ENCODE peak calls at places on chromosomes 6 and 20, in nine cellular contexts. Z is stimulated activated CD8-positive, alpha-beta memory T cell treated with anti-CD3 and anti-CD28 coated beads, Interleukin-4, amount 100 ng/mL, for 1 hour; S is left ventricle myocardium inferior; Q is epithelial cell of esophagus; N is mesendoderm; V is fibroblast of gingiva; K is neural crest cell; G is mesothelial cell of epicardium; P is retina. Y is an unnamed sample.

GRCh38 chr6:162942860-162943259 is 215.1 kb downstream of the PACRG start:
- DNase-seq in N (peak; percentile 51), S (no peak), K (no peak), Z (no peak), Q (no peak), G (no peak), P (no peak), V (peak; percentile 37), Y (peak; percentile 33)

GRCh38 chr20:1968958-1969357 is 24.9 kb downstream of the PDYN start:
- DNase-seq in K (no peak), P (no peak), N (no peak), Q (no peak), S (no peak), G (no peak), V (no peak), Z (no peak), Y (no peak)

GRCh38 chr6:13097454-13097853 is 230.9 kb downstream of the TBC1D7 start:
- DNase-seq in K (no peak), Z (no peak), N (no peak), P (no peak), Q (no peak), V (no peak), S (no peak), G (no peak), Y (no peak)

GRCh38 chr20:41854765-41855164 is 236.6 kb upstream of the CHD6 start:
- DNase-seq in Q (peak; percentile 37), N (no peak), K (no peak), P (no peak), S (no peak), G (no peak), V (no peak), Z (no peak), Y (no peak)

GRCh38 chr20:11403711-11404110 is 514.0 kb upstream of the BTBD3 start:
- DNase-seq in P (no peak), K (no peak), N (peak; percentile 78), S (no peak), Z (no peak), V (no peak), Q (no peak), G (no peak), Y (no peak)

GRCh38 chr6:5994234-5994998 is 12.3 kb downstream of the NRN1 start:
- DNase-seq in V (no peak), N (peak; percentile 62), K (no peak), P (peak; percentile 28), Q (no peak), S (no peak), G (no peak), Z (no peak), Y (no peak)

GRCh38 chr6:169654590-169655391 is 47.0 kb downstream of the WDR27 start:
- DNase-seq in K (peak; percentile 41), P (peak; percentile 90), S (peak; percentile 66), G (peak; percentile 60), V (peak; percentile 81), Z (peak; percentile 35), Q (peak; percentile 80), N (no peak), Y (peak; percentile 42)

GRCh38 chr6:131490441-131490840 is 82.6 kb upstream of the ARG1 start:
- DNase-seq in S (no peak), P (no peak), K (no peak), G (no peak), Q (no peak), Z (no peak), N (peak; percentile 58), V (no peak), Y (no peak)

GRCh38 chr6:32171234-32171633 is 4.7 kb downstream of the AGPAT1 start:
- DNase-seq in G (no peak), Z (no peak), K (no peak), S (no peak), N (no peak), Q (no peak), P (no peak), V (no peak), Y (no peak)

GRCh38 chr6:163773646-163774045 is 359.1 kb downstream of the QKI start:
- DNase-seq in K (no peak), P (no peak), Q (peak; percentile 36), V (no peak), N (no peak), Z (no peak), S (no peak), G (no peak), Y (no peak)

GRCh38 chr6:121319603-121320002 is 14.7 kb downstream of the TBC1D32 start:
- DNase-seq in N (no peak), K (no peak), S (no peak), Q (no peak), G (no peak), P (no peak), Z (no peak), V (no peak), Y (no peak)

GRCh38 chr20:671252-672030 is 4.2 kb downstream of the SCRT2 start:
- DNase-seq in P (no peak), G (no peak), K (no peak), Q (no peak), V (no peak), S (no peak), Z (no peak), N (no peak), Y (no peak)

GRCh38 chr6:79586548-79586947 is 44.6 kb upstream of the SH3BGRL2 start:
- DNase-seq in K (no peak), Z (no peak), V (peak; percentile 35), P (no peak), Q (peak; percentile 55), N (peak; percentile 68), G (no peak), S (no peak), Y (no peak)

GRCh38 chr20:2692886-2693285 is 306 bp downstream of the EBF4 start:
- DNase-seq in S (no peak), P (no peak), K (no peak), N (no peak), Z (no peak), V (no peak), G (no peak), Q (no peak), Y (no peak)

GRCh38 chr20:47126709-47127108 is 229.8 kb downstream of the ZMYND8 start:
- DNase-seq in N (no peak), S (no peak), V (peak; percentile 79), G (no peak), Z (no peak), Q (no peak), P (no peak), K (no peak), Y (no peak)

GRCh38 chr20:45343867-45344721 is 4.1 kb downstream of the SDC4 start:
- DNase-seq in Z (no peak), G (no peak), V (peak; percentile 89), S (no peak), Q (peak; percentile 94), P (no peak), K (no peak), N (peak; percentile 87), Y (peak; percentile 82)

GRCh38 chr6:13241364-13241763 is 87.0 kb downstream of the TBC1D7 start:
- DNase-seq in S (no peak), V (no peak), Z (no peak), Q (no peak), P (no peak), K (no peak), N (no peak), G (no peak), Y (no peak)

GRCh38 chr6:108803982-108804490 is 44.2 kb upstream of the ARMC2 start:
- DNase-seq in S (no peak), N (no peak), Z (no peak), G (no peak), K (no peak), Q (no peak), P (no peak), V (no peak), Y (no peak)

GRCh38 chr6:170081556-170081955 is 209.3 kb downstream of the DLL1 start:
- DNase-seq in V (no peak), K (no peak), N (no peak), Q (no peak), P (no peak), S (no peak), G (peak; percentile 36), Z (no peak), Y (no peak)

GRCh38 chr6:147279423-147279822 is 75.2 kb downstream of the STXBP5 start:
- DNase-seq in P (no peak), Q (no peak), N (no peak), V (peak; percentile 70), K (no peak), G (no peak), Z (no peak), S (no peak), Y (no peak)